ENCODE peak calls at places on chromosomes 16 and 17, in six cellular contexts. F is thyroid gland, T is A549, E is transverse colon, O is HepG2, B is tibial nerve. V is an unnamed sample. For H3K4me1, the result is how much of the 10 kb centered on the place peaks cover.

GRCh38 chr17:38709104-38709820 is 4.2 kb downstream of the MLLT6 start:
- DNase-seq in O (no peak), T (no peak), E (no peak), B (no peak), F (peak), V (no peak)

GRCh38 chr16:19774024-19774423 is 56.0 kb downstream of the IQCK start:
- DNase-seq in O (no peak), F (no peak), E (no peak), T (no peak), B (no peak), V (no peak)

GRCh38 chr17:42832934-42833770 is at the start of gene PSME3:
- DNase-seq in B (peak), E (peak), O (peak), F (peak), T (peak), V (peak)

GRCh38 chr16:88339926-88340754 is 42.6 kb upstream of the ZNF469 start:
- DNase-seq in O (no peak), T (no peak), B (no peak), F (no peak), E (peak), V (no peak)

GRCh38 chr17:44086364-44087311 is 16.1 kb downstream of the G6PC3 start:
- DNase-seq in O (peak), T (peak), E (no peak), F (no peak), B (no peak), V (no peak)

GRCh38 chr17:9307313-9307998 is 268.2 kb downstream of the STX8 start:
- DNase-seq in T (no peak), E (no peak), O (no peak), F (no peak), B (no peak), V (no peak)

GRCh38 chr16:426115-426905 is 861 bp downstream of the RAB11FIP3 start:
- DNase-seq in T (no peak), O (no peak), B (no peak), E (peak), F (peak), V (no peak)

GRCh38 chr17:41329279-41329925 is 13.9 kb upstream of the KRTAP17-1 start:
- DNase-seq in E (peak), B (peak), O (peak), T (peak), F (peak), V (no peak)

GRCh38 chr16:68244903-68245853 is at the start of gene PLA2G15:
- DNase-seq in B (peak), T (peak), F (peak), O (peak), E (peak), V (peak)

GRCh38 chr17:40316571-40317344 is 7.8 kb downstream of the RARA start:
- DNase-seq in F (peak), T (peak), E (peak), O (peak), B (no peak), V (peak)

GRCh38 chr17:7232114-7232513 is 2.2 kb downstream of the DVL2 start:
- DNase-seq in F (no peak), E (no peak), O (no peak), T (no peak), B (no peak), V (no peak)

GRCh38 chr16:5069854-5070253 is 1.8 kb upstream of the ALG1 start:
- DNase-seq in B (no peak), E (no peak), F (no peak), O (no peak), T (no peak), V (no peak)

GRCh38 chr17:33520404-33521032 is 227.4 kb upstream of the ASIC2 start:
- DNase-seq in T (peak), O (peak), B (peak), F (peak), E (peak), V (no peak)

GRCh38 chr17:22300731-22301352 is 608.5 kb downstream of the KCNJ18 start:
- DNase-seq in T (no peak), E (no peak), B (no peak), F (no peak), O (no peak), V (no peak)

DNA sequence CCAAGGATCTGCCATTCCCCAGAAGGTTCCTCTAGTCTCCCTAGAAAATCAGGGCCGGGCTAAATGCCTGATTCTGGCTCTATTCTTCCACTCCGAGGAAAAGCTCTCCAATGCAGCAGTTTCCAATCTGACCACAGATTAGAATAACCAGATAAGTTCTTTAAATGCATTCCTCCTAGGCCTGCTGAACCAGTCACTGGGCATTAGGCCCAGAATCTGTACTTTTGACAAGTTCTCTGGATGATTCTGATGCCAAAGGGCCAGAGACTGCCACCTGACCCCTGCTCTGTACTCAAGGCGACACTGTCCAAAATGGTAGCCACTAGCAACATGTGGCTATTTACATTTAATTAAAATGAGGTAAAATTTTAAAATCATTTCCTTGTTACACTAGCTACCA is 22.3 kb downstream of the MAP3K14 start:
- DNase-seq in T (no peak), E (no peak), F (peak), O (no peak), B (no peak), V (no peak)
- H3K4me1 ChIP-seq in T (half or more), E (half or more), F (half or more), O (under half), B (half or more), V (half or more)

DNA sequence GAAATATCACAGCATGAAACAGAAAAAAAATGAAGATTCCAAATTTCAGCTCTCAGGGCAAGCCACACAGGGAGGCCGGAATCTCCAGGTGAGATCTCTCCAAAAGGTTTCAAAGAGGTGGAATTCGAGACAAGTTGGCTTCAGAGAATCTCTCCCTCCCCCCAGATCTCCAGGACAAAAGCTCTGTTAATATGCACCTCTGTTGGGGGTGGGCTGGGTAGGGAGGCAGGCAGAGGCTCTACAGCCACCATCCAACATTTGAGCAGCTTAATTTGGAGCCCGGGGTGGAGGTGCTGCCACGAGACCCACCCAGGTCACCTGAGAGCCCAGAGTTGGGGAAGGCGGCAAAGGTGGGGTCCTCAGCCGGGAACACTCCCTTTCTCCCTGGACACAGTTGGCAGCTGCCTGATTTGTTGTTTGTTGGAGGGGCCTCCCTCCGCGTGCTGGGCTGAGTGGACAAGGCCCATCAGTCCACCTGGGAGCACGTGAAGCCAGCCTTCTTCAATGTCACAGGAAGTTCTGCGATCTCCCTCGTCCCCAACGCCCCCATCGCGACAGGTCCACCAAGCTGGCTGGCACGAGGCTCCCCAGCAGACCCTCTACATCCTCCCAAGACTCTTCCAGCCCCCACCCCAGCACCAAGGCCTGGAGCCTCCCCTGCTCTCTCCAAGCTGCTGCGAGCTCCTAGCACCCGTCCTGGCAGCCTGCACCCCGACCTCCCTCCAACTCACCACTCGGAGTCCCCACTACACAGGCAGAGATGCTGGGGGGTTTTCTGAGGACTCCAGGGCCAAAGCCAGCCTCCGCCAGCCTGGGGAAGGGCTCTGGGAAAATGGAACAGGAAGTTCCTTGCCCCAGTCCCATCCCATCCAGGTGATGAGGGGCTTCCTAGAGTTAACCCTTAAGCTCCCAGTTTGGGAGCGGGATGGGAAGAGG is at the start of gene ZSCAN10:
- DNase-seq in B (no peak), T (no peak), E (no peak), O (no peak), F (no peak), V (no peak)
- TF ChIP-seq POLR2A in B (no peak), T (no peak), E (no peak), O (no peak), F (no peak), V (no peak)

DNA sequence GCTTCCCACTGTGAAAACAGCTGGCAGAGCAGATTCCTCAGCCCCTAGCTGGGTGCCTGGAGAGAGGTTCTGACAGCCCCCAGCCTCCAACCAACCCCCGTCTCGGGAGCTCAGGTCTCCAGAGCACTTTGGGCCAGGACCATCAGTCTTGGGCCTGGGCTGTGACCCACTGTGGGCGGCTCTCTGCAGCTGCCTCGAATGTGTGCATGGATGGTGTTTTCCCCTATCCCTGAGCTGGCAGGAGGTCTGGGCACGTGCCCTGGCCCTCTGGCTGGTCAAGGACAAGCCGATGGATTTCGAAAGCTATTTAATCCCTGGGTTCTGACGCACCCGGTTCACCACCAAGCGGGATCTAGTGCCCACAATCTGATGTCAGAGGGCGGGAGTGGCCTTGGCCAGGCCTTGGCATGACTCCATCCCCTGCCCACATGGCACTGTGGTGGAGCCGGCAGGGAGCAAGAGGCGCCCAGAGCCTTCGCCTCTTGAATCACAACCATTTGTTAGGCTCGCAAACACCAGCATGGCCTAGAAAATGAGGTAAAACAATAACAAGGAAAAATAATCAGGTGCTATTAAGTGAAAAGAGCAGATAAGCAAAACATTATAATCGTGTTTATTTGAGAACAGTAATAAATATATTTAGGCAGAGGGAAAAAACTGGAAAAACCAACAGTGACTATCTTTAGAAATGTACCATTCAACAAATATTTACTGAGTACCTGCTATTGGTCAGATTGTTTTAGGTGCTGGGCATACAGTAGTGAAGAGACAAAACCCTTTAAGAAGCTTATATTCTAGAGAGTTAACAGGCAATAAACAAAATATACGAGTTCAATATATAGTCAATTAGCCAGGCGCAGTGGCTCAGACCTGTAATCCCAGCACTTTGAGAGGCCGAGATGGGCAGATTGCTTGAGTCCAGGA is 69.3 kb upstream of the TOB1 start:
- DNase-seq in T (peak), O (peak), E (peak), F (peak), B (peak), V (no peak)
- H3K4me1 ChIP-seq in T (half or more), O (half or more), E (under half), F (under half), B (under half), V (under half)

DNA sequence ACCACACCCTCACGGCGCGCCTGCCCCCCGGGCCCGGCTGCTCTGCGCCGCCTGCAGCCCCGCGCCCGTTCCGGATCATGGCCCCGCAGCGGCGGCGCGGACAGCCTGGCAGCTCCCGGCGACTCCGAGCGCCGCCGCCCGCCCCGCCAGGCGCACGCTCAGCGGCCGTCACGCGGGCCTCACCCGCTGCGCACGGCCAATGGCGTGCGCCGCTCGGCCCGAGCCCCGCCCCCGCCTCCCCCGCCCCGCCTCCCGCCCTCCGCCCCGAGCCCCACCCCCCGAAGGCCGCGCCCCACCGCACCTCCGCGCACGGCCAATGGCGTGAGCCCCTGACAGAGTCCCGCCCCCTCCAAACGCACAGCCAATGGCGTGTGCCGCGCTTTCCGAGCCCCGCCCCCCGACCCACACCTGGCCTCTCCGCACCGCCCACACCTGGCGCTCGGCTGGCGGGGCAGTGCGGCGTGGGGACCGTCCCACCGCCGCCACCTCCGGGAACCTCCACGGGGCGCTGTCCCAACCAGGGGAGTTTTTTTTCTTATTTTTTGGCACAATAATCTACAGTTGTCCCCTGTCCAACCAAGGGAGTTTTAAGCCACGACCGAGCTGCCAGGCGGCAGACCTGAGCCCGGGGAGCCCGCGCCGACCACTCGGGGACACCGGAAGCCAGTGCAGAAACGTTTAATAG is at the start of gene PCYT2:
- DNase-seq in T (peak), B (peak), F (peak), O (peak), E (peak), V (peak)
- TF ChIP-seq POLR2A in T (peak), B (no peak), F (no peak), O (peak), E (no peak), V (no peak)

DNA sequence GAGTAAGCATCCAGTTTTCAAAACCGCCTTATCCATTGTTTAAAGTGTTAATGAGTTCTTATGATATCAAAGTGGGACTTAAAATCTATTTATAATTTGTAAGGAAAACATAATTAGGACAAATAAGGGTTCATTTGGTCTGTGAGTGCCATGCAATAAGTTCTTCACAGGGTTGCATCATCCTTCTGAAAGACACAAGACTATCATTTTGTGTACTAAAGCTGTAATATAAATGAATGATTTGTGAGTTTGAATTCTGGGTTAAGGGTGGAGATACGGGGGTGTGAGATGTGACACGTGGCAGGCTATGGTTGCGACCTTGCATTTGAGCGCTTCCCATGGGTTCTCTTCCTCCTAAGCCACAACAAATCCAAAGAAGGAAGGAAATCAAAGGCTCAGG is 6.8 kb downstream of the GAN start:
- DNase-seq in F (no peak), O (no peak), B (no peak), T (no peak), E (no peak), V (no peak)
- H3K4me1 ChIP-seq in F (under half), O (under half), B (under half), T (under half), E (under half), V (under half)

GRCh38 chr17:76240461-76241204 is at the start of gene RNF157:
- DNase-seq in B (no peak), O (peak), E (peak), T (peak), F (peak), V (peak)
- TF ChIP-seq POLR2A in B (peak), O (no peak), E (peak), T (peak), F (no peak), V (no peak)